ENCODE peak calls at places on chromosomes 4 and X, in ten cellular contexts. One of them, this sample, is unnamed.

GRCh38 chr4:86965019-86965976 is 30.5 kb downstream of the AFF1 start:
- DNase-seq in osteoblast: no peak
- DNase-seq in IMR-90: no peak
- DNase-seq in OCI-LY7: peak; percentile 31
- DNase-seq in GM23338: peak; percentile 53
- DNase-seq in HepG2: no peak
- DNase-seq in upper lobe of left lung: no peak
- DNase-seq in epithelial cell of esophagus: no peak
- DNase-seq in CD8-positive, alpha-beta T cell: no peak
- DNase-seq in fibroblast of the aortic adventitia: no peak
- DNase-seq in this sample: no peak

GRCh38 chr4:173243321-173243720 is 74.7 kb downstream of the GALNT7 start:
- DNase-seq in osteoblast: no peak
- DNase-seq in IMR-90: peak; percentile 88
- DNase-seq in OCI-LY7: no peak
- DNase-seq in fibroblast of the aortic adventitia: peak; percentile 33
- DNase-seq in upper lobe of left lung: no peak
- DNase-seq in HepG2: no peak
- DNase-seq in GM23338: no peak
- DNase-seq in CD8-positive, alpha-beta T cell: no peak
- DNase-seq in epithelial cell of esophagus: peak; percentile 92
- DNase-seq in this sample: peak; percentile 90

GRCh38 chrX:119134466-119134865 is 6.9 kb upstream of the KIAA1210 start:
- DNase-seq in CD8-positive, alpha-beta T cell: no peak
- DNase-seq in upper lobe of left lung: no peak
- DNase-seq in osteoblast: peak; percentile 32
- DNase-seq in HepG2: no peak
- DNase-seq in OCI-LY7: no peak
- DNase-seq in IMR-90: no peak
- DNase-seq in fibroblast of the aortic adventitia: no peak
- DNase-seq in epithelial cell of esophagus: no peak
- DNase-seq in GM23338: no peak
- DNase-seq in this sample: no peak

GRCh38 chrX:34716322-34716721 is 59.2 kb upstream of the TMEM47 start:
- DNase-seq in CD8-positive, alpha-beta T cell: no peak
- DNase-seq in epithelial cell of esophagus: no peak
- DNase-seq in HepG2: no peak
- DNase-seq in OCI-LY7: no peak
- DNase-seq in IMR-90: peak; percentile 11
- DNase-seq in GM23338: no peak
- DNase-seq in fibroblast of the aortic adventitia: peak; percentile 1
- DNase-seq in osteoblast: no peak
- DNase-seq in upper lobe of left lung: no peak
- DNase-seq in this sample: peak; percentile 55

GRCh38 chr4:27084685-27085356 is 224.2 kb downstream of the STIM2 start:
- DNase-seq in osteoblast: no peak
- DNase-seq in HepG2: no peak
- DNase-seq in fibroblast of the aortic adventitia: peak; percentile 9
- DNase-seq in IMR-90: peak; percentile 2
- DNase-seq in GM23338: peak; percentile 76
- DNase-seq in epithelial cell of esophagus: peak; percentile 34
- DNase-seq in OCI-LY7: no peak
- DNase-seq in CD8-positive, alpha-beta T cell: peak; percentile 18
- DNase-seq in upper lobe of left lung: peak; percentile 42
- DNase-seq in this sample: peak; percentile 17

GRCh38 chr4:163544407-163545038 is 50.0 kb downstream of the TMA16 start:
- DNase-seq in epithelial cell of esophagus: peak; percentile 58
- DNase-seq in upper lobe of left lung: peak; percentile 57
- DNase-seq in GM23338: peak; percentile 84
- DNase-seq in HepG2: peak; percentile 22
- DNase-seq in fibroblast of the aortic adventitia: peak; percentile 56
- DNase-seq in osteoblast: no peak
- DNase-seq in CD8-positive, alpha-beta T cell: peak; percentile 62
- DNase-seq in IMR-90: peak; percentile 40
- DNase-seq in OCI-LY7: peak; percentile 76
- DNase-seq in this sample: peak; percentile 66

GRCh38 chr4:57504139-57504538 is 394.0 kb upstream of the IGFBP7 start:
- DNase-seq in IMR-90: no peak
- DNase-seq in GM23338: no peak
- DNase-seq in upper lobe of left lung: no peak
- DNase-seq in fibroblast of the aortic adventitia: no peak
- DNase-seq in OCI-LY7: no peak
- DNase-seq in osteoblast: no peak
- DNase-seq in CD8-positive, alpha-beta T cell: no peak
- DNase-seq in HepG2: no peak
- DNase-seq in epithelial cell of esophagus: no peak
- DNase-seq in this sample: no peak

GRCh38 chrX:17967888-17968287 is 106.8 kb upstream of the RAI2 start:
- DNase-seq in IMR-90: no peak
- DNase-seq in HepG2: no peak
- DNase-seq in GM23338: peak; percentile 9
- DNase-seq in OCI-LY7: no peak
- DNase-seq in upper lobe of left lung: peak; percentile 31
- DNase-seq in osteoblast: no peak
- DNase-seq in fibroblast of the aortic adventitia: no peak
- DNase-seq in epithelial cell of esophagus: peak; percentile 28
- DNase-seq in CD8-positive, alpha-beta T cell: no peak
- DNase-seq in this sample: no peak

GRCh38 chr4:72701987-72702819 is 133.2 kb upstream of the ADAMTS3 start:
- DNase-seq in CD8-positive, alpha-beta T cell: no peak
- DNase-seq in GM23338: peak; percentile 81
- DNase-seq in epithelial cell of esophagus: peak; percentile 58
- DNase-seq in OCI-LY7: peak; percentile 65
- DNase-seq in osteoblast: peak; percentile 80
- DNase-seq in upper lobe of left lung: no peak
- DNase-seq in IMR-90: peak; percentile 49
- DNase-seq in fibroblast of the aortic adventitia: peak; percentile 83
- DNase-seq in HepG2: peak; percentile 42
- DNase-seq in this sample: peak; percentile 72

GRCh38 chrX:16300831-16301230 is 133.6 kb downstream of the MAGEB17 start:
- DNase-seq in upper lobe of left lung: no peak
- DNase-seq in OCI-LY7: no peak
- DNase-seq in epithelial cell of esophagus: no peak
- DNase-seq in osteoblast: peak; percentile 5
- DNase-seq in GM23338: no peak
- DNase-seq in IMR-90: no peak
- DNase-seq in CD8-positive, alpha-beta T cell: no peak
- DNase-seq in HepG2: no peak
- DNase-seq in fibroblast of the aortic adventitia: no peak
- DNase-seq in this sample: no peak

GRCh38 chr4:10275696-10276095 is 159.1 kb upstream of the WDR1 start:
- DNase-seq in epithelial cell of esophagus: no peak
- DNase-seq in fibroblast of the aortic adventitia: no peak
- DNase-seq in CD8-positive, alpha-beta T cell: no peak
- DNase-seq in GM23338: no peak
- DNase-seq in IMR-90: no peak
- DNase-seq in osteoblast: no peak
- DNase-seq in OCI-LY7: no peak
- DNase-seq in HepG2: no peak
- DNase-seq in upper lobe of left lung: no peak
- DNase-seq in this sample: no peak

GRCh38 chr4:41644288-41644914 is 104.1 kb downstream of the PHOX2B start:
- DNase-seq in OCI-LY7: no peak
- DNase-seq in GM23338: peak; percentile 90
- DNase-seq in CD8-positive, alpha-beta T cell: no peak
- DNase-seq in HepG2: peak; percentile 3
- DNase-seq in IMR-90: peak; percentile 16
- DNase-seq in fibroblast of the aortic adventitia: peak; percentile 25
- DNase-seq in epithelial cell of esophagus: peak; percentile 55
- DNase-seq in upper lobe of left lung: peak; percentile 61
- DNase-seq in osteoblast: peak; percentile 54
- DNase-seq in this sample: peak; percentile 58

GRCh38 chrX:153637121-153638040 is 9.6 kb upstream of the DUSP9 start:
- DNase-seq in epithelial cell of esophagus: no peak
- DNase-seq in fibroblast of the aortic adventitia: no peak
- DNase-seq in GM23338: no peak
- DNase-seq in osteoblast: peak; percentile 80
- DNase-seq in OCI-LY7: no peak
- DNase-seq in CD8-positive, alpha-beta T cell: no peak
- DNase-seq in upper lobe of left lung: no peak
- DNase-seq in HepG2: peak; percentile 44
- DNase-seq in IMR-90: no peak
- DNase-seq in this sample: no peak

GRCh38 chrX:149940015-149940716 is 1.9 kb upstream of the EOLA2 start:
- DNase-seq in OCI-LY7: peak; percentile 90
- DNase-seq in fibroblast of the aortic adventitia: peak; percentile 98
- DNase-seq in HepG2: peak; percentile 90
- DNase-seq in osteoblast: peak; percentile 90
- DNase-seq in upper lobe of left lung: peak; percentile 96
- DNase-seq in GM23338: peak; percentile 93
- DNase-seq in IMR-90: peak; percentile 98
- DNase-seq in epithelial cell of esophagus: peak; percentile 97
- DNase-seq in CD8-positive, alpha-beta T cell: peak; percentile 87
- DNase-seq in this sample: peak; percentile 98

GRCh38 chr4:137226900-137227299 is 305.4 kb downstream of the PCDH18 start:
- DNase-seq in osteoblast: no peak
- DNase-seq in HepG2: no peak
- DNase-seq in IMR-90: peak; percentile 16
- DNase-seq in GM23338: peak; percentile 51
- DNase-seq in CD8-positive, alpha-beta T cell: no peak
- DNase-seq in epithelial cell of esophagus: peak; percentile 40
- DNase-seq in OCI-LY7: no peak
- DNase-seq in upper lobe of left lung: no peak
- DNase-seq in fibroblast of the aortic adventitia: peak; percentile 41
- DNase-seq in this sample: peak; percentile 23

GRCh38 chrX:153539171-153539978 is 21.9 kb downstream of the ATP2B3 start:
- DNase-seq in OCI-LY7: peak; percentile 39
- DNase-seq in fibroblast of the aortic adventitia: peak; percentile 53
- DNase-seq in HepG2: peak; percentile 23
- DNase-seq in upper lobe of left lung: peak; percentile 65
- DNase-seq in IMR-90: peak; percentile 44
- DNase-seq in GM23338: peak; percentile 69
- DNase-seq in osteoblast: peak; percentile 97
- DNase-seq in epithelial cell of esophagus: peak; percentile 54
- DNase-seq in CD8-positive, alpha-beta T cell: peak; percentile 50
- DNase-seq in this sample: peak; percentile 64

GRCh38 chr4:72468904-72469502 is 100.0 kb downstream of the ADAMTS3 start:
- DNase-seq in epithelial cell of esophagus: peak; percentile 57
- DNase-seq in upper lobe of left lung: no peak
- DNase-seq in OCI-LY7: peak; percentile 34
- DNase-seq in osteoblast: no peak
- DNase-seq in CD8-positive, alpha-beta T cell: no peak
- DNase-seq in GM23338: peak; percentile 67
- DNase-seq in HepG2: peak; percentile 17
- DNase-seq in fibroblast of the aortic adventitia: peak; percentile 61
- DNase-seq in IMR-90: peak; percentile 20
- DNase-seq in this sample: peak; percentile 61

GRCh38 chrX:133580630-133581029 is 165.3 kb upstream of the GPC4 start:
- DNase-seq in epithelial cell of esophagus: peak; percentile 7
- DNase-seq in HepG2: no peak
- DNase-seq in osteoblast: no peak
- DNase-seq in CD8-positive, alpha-beta T cell: no peak
- DNase-seq in GM23338: no peak
- DNase-seq in OCI-LY7: no peak
- DNase-seq in IMR-90: no peak
- DNase-seq in fibroblast of the aortic adventitia: peak; percentile 41
- DNase-seq in upper lobe of left lung: no peak
- DNase-seq in this sample: no peak

DNA sequence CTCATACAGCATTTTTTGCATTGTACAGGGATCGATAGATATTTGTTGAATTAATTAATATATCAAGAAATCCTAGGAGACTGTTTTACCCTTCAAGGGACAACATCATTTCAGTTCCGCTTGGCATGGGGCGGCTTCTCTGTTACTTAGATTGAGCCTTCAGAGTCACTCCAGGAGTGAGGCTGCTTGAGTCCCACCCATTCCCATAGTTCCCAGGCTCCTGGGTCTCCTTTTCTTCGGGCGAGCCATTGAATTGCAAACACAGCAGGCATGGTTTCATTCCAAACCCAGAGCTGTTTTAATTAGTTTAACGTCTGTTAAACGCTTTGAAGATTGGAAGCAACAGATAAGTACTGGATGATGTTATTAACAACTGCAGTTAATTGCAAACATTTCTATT is 590 bp upstream of the EDA start:
- DNase-seq in epithelial cell of esophagus: no peak
- DNase-seq in IMR-90: no peak
- DNase-seq in OCI-LY7: no peak
- DNase-seq in upper lobe of left lung: no peak
- DNase-seq in GM23338: peak; percentile 76
- DNase-seq in HepG2: no peak
- DNase-seq in fibroblast of the aortic adventitia: no peak
- DNase-seq in CD8-positive, alpha-beta T cell: no peak
- DNase-seq in osteoblast: peak; percentile 42
- DNase-seq in this sample: no peak
- H3K4me3 ChIP-seq in epithelial cell of esophagus: no peak overlapping the region
- H3K4me3 ChIP-seq in IMR-90: no peak overlapping the region
- H3K4me3 ChIP-seq in OCI-LY7: peak overlapping the region; percentile 70
- H3K4me3 ChIP-seq in upper lobe of left lung: peak overlapping the region; percentile 69
- H3K4me3 ChIP-seq in GM23338: peak overlapping the region; percentile 46
- H3K4me3 ChIP-seq in HepG2: peak overlapping the region; percentile 54
- H3K4me3 ChIP-seq in fibroblast of the aortic adventitia: no peak overlapping the region
- H3K4me3 ChIP-seq in CD8-positive, alpha-beta T cell: no peak overlapping the region
- H3K4me3 ChIP-seq in osteoblast: no peak overlapping the region
- H3K4me3 ChIP-seq in this sample: no peak overlapping the region

GRCh38 chrX:40158036-40158706 is 60.4 kb upstream of the BCOR start:
- DNase-seq in epithelial cell of esophagus: no peak
- DNase-seq in HepG2: no peak
- DNase-seq in osteoblast: peak; percentile 99
- DNase-seq in IMR-90: peak; percentile 17
- DNase-seq in OCI-LY7: peak; percentile 51
- DNase-seq in upper lobe of left lung: no peak
- DNase-seq in GM23338: peak; percentile 64
- DNase-seq in CD8-positive, alpha-beta T cell: no peak
- DNase-seq in fibroblast of the aortic adventitia: no peak
- DNase-seq in this sample: no peak
- TF ChIP-seq CTCF in epithelial cell of esophagus: no peak
- TF ChIP-seq CTCF in HepG2: peak; percentile 15
- TF ChIP-seq CTCF in osteoblast: peak; percentile 5
- TF ChIP-seq CTCF in IMR-90: peak; percentile 48
- TF ChIP-seq CTCF in OCI-LY7: peak; percentile 24
- TF ChIP-seq CTCF in upper lobe of left lung: peak; percentile 91
- TF ChIP-seq CTCF in GM23338: no peak
- TF ChIP-seq CTCF in CD8-positive, alpha-beta T cell: peak; percentile 39
- TF ChIP-seq CTCF in fibroblast of the aortic adventitia: peak; percentile 21
- TF ChIP-seq CTCF in this sample: no peak

DNA sequence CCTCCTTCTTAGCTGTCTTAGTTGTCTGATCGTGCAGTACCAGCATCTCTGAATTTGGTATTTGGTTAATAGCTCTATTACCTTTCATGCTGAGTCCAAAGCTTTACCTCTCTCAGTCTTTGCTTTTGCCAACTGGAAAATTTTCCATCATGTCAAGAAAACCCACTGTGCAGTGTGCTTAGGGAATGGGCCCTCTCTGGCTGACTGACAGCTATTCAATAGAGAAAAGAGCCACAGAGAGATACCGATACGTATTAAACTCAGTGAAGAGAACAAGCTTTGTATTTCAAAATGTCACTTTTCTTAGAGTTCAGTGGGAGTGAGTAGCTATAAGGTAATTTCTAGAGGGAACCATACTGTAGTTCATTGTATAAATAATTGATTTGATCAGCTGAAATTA is 1507.1 kb downstream of the C4orf33 start:
- DNase-seq in CD8-positive, alpha-beta T cell: no peak
- DNase-seq in osteoblast: no peak
- DNase-seq in epithelial cell of esophagus: no peak
- DNase-seq in OCI-LY7: no peak
- DNase-seq in HepG2: no peak
- DNase-seq in IMR-90: no peak
- DNase-seq in fibroblast of the aortic adventitia: no peak
- DNase-seq in GM23338: no peak
- DNase-seq in upper lobe of left lung: no peak
- DNase-seq in this sample: no peak
- H3K4me3 ChIP-seq in CD8-positive, alpha-beta T cell: no peak overlapping the region
- H3K4me3 ChIP-seq in osteoblast: no peak overlapping the region
- H3K4me3 ChIP-seq in epithelial cell of esophagus: no peak overlapping the region
- H3K4me3 ChIP-seq in OCI-LY7: no peak overlapping the region
- H3K4me3 ChIP-seq in HepG2: no peak overlapping the region
- H3K4me3 ChIP-seq in IMR-90: no peak overlapping the region
- H3K4me3 ChIP-seq in fibroblast of the aortic adventitia: no peak overlapping the region
- H3K4me3 ChIP-seq in GM23338: no peak overlapping the region
- H3K4me3 ChIP-seq in upper lobe of left lung: no peak overlapping the region
- H3K4me3 ChIP-seq in this sample: no peak overlapping the region

GRCh38 chrX:122625821-122626220 is 558.3 kb upstream of the GRIA3 start:
- DNase-seq in epithelial cell of esophagus: peak; percentile 82
- DNase-seq in fibroblast of the aortic adventitia: peak; percentile 17
- DNase-seq in GM23338: no peak
- DNase-seq in OCI-LY7: no peak
- DNase-seq in HepG2: no peak
- DNase-seq in osteoblast: no peak
- DNase-seq in CD8-positive, alpha-beta T cell: no peak
- DNase-seq in IMR-90: peak; percentile 38
- DNase-seq in upper lobe of left lung: no peak
- DNase-seq in this sample: peak; percentile 1
- TF ChIP-seq CTCF in epithelial cell of esophagus: no peak
- TF ChIP-seq CTCF in fibroblast of the aortic adventitia: no peak
- TF ChIP-seq CTCF in GM23338: no peak
- TF ChIP-seq CTCF in OCI-LY7: no peak
- TF ChIP-seq CTCF in HepG2: no peak
- TF ChIP-seq CTCF in osteoblast: no peak
- TF ChIP-seq CTCF in CD8-positive, alpha-beta T cell: no peak
- TF ChIP-seq CTCF in IMR-90: no peak
- TF ChIP-seq CTCF in upper lobe of left lung: no peak
- TF ChIP-seq CTCF in this sample: no peak

This sample was measured in cardiac fibroblast.